ENCODE peak calls at places on chromosomes 12 and 14, in nine cellular contexts. H, S, N, C, G, J, D, Y and P are unnamed samples.
A peak's percentile ranks its signal among the peaks of the same experiment; 100 is the strongest.

GRCh38 chr12:132285991-132286681 is 43.3 kb downstream of the GALNT9 start:
- DNase-seq in N (no peak), H (peak; percentile 53), C (no peak), Y (peak; percentile 29), J (no peak), D (no peak), G (no peak), S (no peak), P (no peak)

GRCh38 chr12:131213896-131214442 is 260.3 kb downstream of the ADGRD1 start:
- DNase-seq in C (no peak), J (no peak), H (no peak), G (no peak), Y (no peak), D (no peak), S (no peak), N (no peak), P (no peak)

GRCh38 chr14:81811705-81812269 is 278.1 kb upstream of the SEL1L start:
- DNase-seq in C (no peak), J (no peak), N (no peak), S (no peak), Y (no peak), G (no peak), H (no peak), D (no peak), P (no peak)

GRCh38 chr14:56422703-56423213 is 156.8 kb upstream of the TMEM260 start:
- DNase-seq in C (peak; percentile 16), J (no peak), G (peak; percentile 67), N (no peak), H (peak; percentile 11), S (peak; percentile 39), D (peak; percentile 40), Y (peak; percentile 66), P (peak; percentile 31)

GRCh38 chr12:114013601-114014345 is 47.6 kb upstream of the RBM19 start:
- DNase-seq in G (no peak), N (peak; percentile 39), D (no peak), S (no peak), H (no peak), Y (no peak), C (peak; percentile 31), J (no peak), P (no peak)

GRCh38 chr12:120737557-120738251 is 12.1 kb downstream of the ACADS start:
- DNase-seq in G (peak; percentile 17), N (no peak), Y (no peak), J (no peak), C (no peak), S (no peak), H (peak; percentile 38), D (no peak), P (no peak)

GRCh38 chr12:69816082-69816481 is 8.9 kb upstream of the MYRFL start:
- DNase-seq in H (no peak), Y (no peak), D (peak; percentile 17), J (no peak), S (no peak), C (no peak), N (no peak), G (no peak), P (no peak)

GRCh38 chr14:90193925-90194324 is 62.4 kb upstream of the PSMC1 start:
- DNase-seq in Y (no peak), G (no peak), C (peak; percentile 22), D (no peak), J (no peak), H (peak; percentile 11), N (no peak), S (no peak), P (no peak)

GRCh38 chr14:38989917-38990546 is 113.0 kb downstream of the SEC23A start:
- DNase-seq in C (no peak), J (no peak), Y (no peak), D (no peak), G (no peak), S (no peak), H (no peak), N (no peak), P (no peak)

GRCh38 chr14:29144598-29144997 is 378.0 kb downstream of the FOXG1 start:
- DNase-seq in S (peak; percentile 84), D (no peak), N (peak; percentile 99), H (no peak), Y (no peak), J (no peak), C (no peak), G (peak; percentile 16), P (no peak)

GRCh38 chr14:50040401-50040775 is 76.0 kb downstream of the VCPKMT start:
- DNase-seq in D (no peak), Y (no peak), J (no peak), H (no peak), S (no peak), C (no peak), N (no peak), G (peak; percentile 83), P (peak; percentile 52)

GRCh38 chr14:104223810-104224515 is 85.6 kb downstream of the KIF26A start:
- DNase-seq in C (no peak), J (no peak), Y (no peak), H (no peak), N (no peak), D (no peak), G (no peak), S (no peak), P (no peak)

GRCh38 chr12:94676011-94676709 is 25.8 kb upstream of the TMCC3 start:
- DNase-seq in Y (peak; percentile 80), C (no peak), D (peak; percentile 73), H (no peak), G (no peak), N (no peak), J (peak; percentile 58), S (no peak), P (peak; percentile 68)

GRCh38 chr14:34235635-34236300 is 226.3 kb downstream of the SPTSSA start:
- DNase-seq in G (no peak), N (no peak), J (no peak), C (no peak), S (no peak), H (no peak), D (no peak), Y (no peak), P (no peak)

GRCh38 chr12:60594035-60594711 is 998.3 kb downstream of the SLC16A7 start:
- DNase-seq in S (no peak), G (no peak), H (no peak), C (no peak), J (no peak), Y (no peak), N (no peak), D (no peak), P (no peak)

GRCh38 chr12:46133751-46134150 is 135.1 kb downstream of the SLC38A1 start:
- DNase-seq in D (no peak), H (no peak), G (peak; percentile 58), S (no peak), Y (no peak), J (no peak), N (no peak), C (no peak), P (no peak)

GRCh38 chr12:46135750-46136149 is 133.1 kb downstream of the SLC38A1 start:
- DNase-seq in N (no peak), J (no peak), S (no peak), Y (no peak), H (no peak), G (no peak), D (no peak), C (no peak), P (no peak)

GRCh38 chr12:46134852-46135251 is 134.0 kb downstream of the SLC38A1 start:
- DNase-seq in D (no peak), G (no peak), S (no peak), C (no peak), H (no peak), Y (no peak), N (no peak), J (no peak), P (no peak)

GRCh38 chr12:46134205-46134811 is 134.5 kb downstream of the SLC38A1 start:
- DNase-seq in Y (no peak), D (no peak), N (no peak), G (no peak), S (no peak), C (no peak), H (no peak), J (no peak), P (no peak)

GRCh38 chr12:46131729-46132128 is 137.1 kb downstream of the SLC38A1 start:
- DNase-seq in H (no peak), S (no peak), D (no peak), N (no peak), Y (no peak), J (no peak), G (peak; percentile 14), C (peak; percentile 55), P (no peak)
- TF ChIP-seq CTCF in H (no peak), S (no peak), D (peak; percentile 9), N (peak; percentile 21), Y (no peak), J (no peak), G (peak; percentile 24), C (peak; percentile 79), P (peak; percentile 23)

GRCh38 chr14:85688024-85688423 is 158.1 kb downstream of the FLRT2 start:
- DNase-seq in G (peak; percentile 53), Y (no peak), S (peak; percentile 3), N (no peak), H (no peak), J (no peak), C (no peak), D (no peak), P (no peak)

DNA sequence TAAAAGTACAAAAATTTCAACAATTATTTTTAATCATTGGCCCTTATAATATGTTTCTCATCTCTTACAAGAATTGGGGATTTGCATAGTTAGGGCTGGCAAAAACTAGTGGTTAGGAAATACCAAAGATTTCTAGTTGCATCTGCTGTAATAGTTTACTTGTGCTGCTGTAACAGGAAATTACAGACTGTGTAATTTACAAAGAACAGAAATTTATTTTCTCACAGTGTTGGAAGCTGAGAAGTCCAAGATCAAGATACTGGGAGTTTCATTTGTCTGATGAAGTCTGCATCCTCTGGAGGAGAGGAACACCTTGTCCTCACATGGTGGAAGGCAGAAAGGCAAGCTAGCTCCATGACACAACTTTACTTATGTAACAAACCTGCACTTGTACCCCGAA is 157.0 kb downstream of the FLRT2 start:
- DNase-seq in S (no peak), D (no peak), H (no peak), N (no peak), G (no peak), C (no peak), Y (no peak), J (no peak), P (no peak)
- TF ChIP-seq CTCF in S (no peak), D (no peak), H (no peak), N (no peak), G (no peak), C (no peak), Y (no peak), J (no peak), P (no peak)

DNA sequence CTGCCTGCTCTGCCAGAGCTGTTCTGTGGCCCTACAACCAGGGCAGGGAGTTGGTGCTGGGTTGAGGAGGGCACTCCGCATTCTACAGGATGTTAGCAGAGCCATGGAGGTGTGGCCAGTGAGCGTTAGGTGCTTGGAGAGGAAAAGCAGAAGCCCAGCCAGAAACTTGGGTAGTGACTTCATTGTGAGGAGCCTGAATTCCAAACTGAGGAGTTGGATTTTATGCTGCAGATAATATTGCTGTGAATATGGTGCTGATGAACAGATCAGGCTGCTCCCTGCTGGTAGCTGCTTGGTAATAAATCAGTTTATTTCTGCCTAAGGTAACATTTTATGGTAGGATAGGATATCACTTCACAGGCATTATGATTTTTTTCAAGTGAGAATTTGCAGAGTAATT is 7.1 kb upstream of the CCDC175 start:
- DNase-seq in N (no peak), G (peak; percentile 6), Y (no peak), S (no peak), H (no peak), J (no peak), C (no peak), D (no peak), P (no peak)
- TF ChIP-seq CTCF in N (no peak), G (no peak), Y (no peak), S (no peak), H (no peak), J (no peak), C (no peak), D (no peak), P (no peak)

GRCh38 chr12:123126294-123127144 is 24.4 kb downstream of the PITPNM2 start:
- DNase-seq in G (peak; percentile 91), J (no peak), Y (peak; percentile 69), C (peak; percentile 69), H (no peak), S (peak; percentile 92), D (no peak), N (peak; percentile 92), P (no peak)
- TF ChIP-seq CTCF in G (no peak), J (no peak), Y (no peak), C (peak; percentile 37), H (no peak), S (peak; percentile 42), D (no peak), N (peak; percentile 55), P (no peak)